ENCODE peak calls at places on chromosomes 12 and 14, in six cellular contexts. One of them, this sample, is unnamed.

GRCh38 chr12:123251403-123252076 is 18.3 kb downstream of the MTRFR start:
- DNase-seq in mesenchymal stem cell: no peak
- DNase-seq in stomach: no peak
- DNase-seq in PC-3: no peak
- DNase-seq in psoas muscle: no peak
- DNase-seq in tibial artery: no peak
- DNase-seq in this sample: no peak

GRCh38 chr14:24715239-24715638 is 81.2 kb upstream of the GZMB start:
- DNase-seq in mesenchymal stem cell: no peak
- DNase-seq in stomach: no peak
- DNase-seq in PC-3: no peak
- DNase-seq in psoas muscle: no peak
- DNase-seq in tibial artery: no peak
- DNase-seq in this sample: no peak

GRCh38 chr12:54991161-54991991 is 6.8 kb upstream of the TESPA1 start:
- DNase-seq in mesenchymal stem cell: no peak
- DNase-seq in stomach: no peak
- DNase-seq in PC-3: no peak
- DNase-seq in psoas muscle: no peak
- DNase-seq in tibial artery: no peak
- DNase-seq in this sample: no peak

GRCh38 chr14:90381999-90382451 is 14.8 kb upstream of the CALM1 start:
- DNase-seq in mesenchymal stem cell: no peak
- DNase-seq in stomach: peak; percentile 73
- DNase-seq in PC-3: peak; percentile 43
- DNase-seq in psoas muscle: peak; percentile 54
- DNase-seq in tibial artery: peak; percentile 77
- DNase-seq in this sample: no peak

GRCh38 chr14:45793081-45793480 is 540.1 kb upstream of the MIS18BP1 start:
- DNase-seq in mesenchymal stem cell: no peak
- DNase-seq in stomach: peak; percentile 62
- DNase-seq in PC-3: no peak
- DNase-seq in psoas muscle: no peak
- DNase-seq in tibial artery: no peak
- DNase-seq in this sample: no peak

GRCh38 chr14:99772371-99773283 is 20.6 kb upstream of the EML1 start:
- DNase-seq in mesenchymal stem cell: no peak
- DNase-seq in stomach: no peak
- DNase-seq in PC-3: peak; percentile 63
- DNase-seq in psoas muscle: no peak
- DNase-seq in tibial artery: peak; percentile 42
- DNase-seq in this sample: no peak

GRCh38 chr12:11581179-11581755 is 68.2 kb upstream of the ETV6 start:
- DNase-seq in mesenchymal stem cell: peak; percentile 72
- DNase-seq in stomach: peak; percentile 72
- DNase-seq in PC-3: peak; percentile 75
- DNase-seq in psoas muscle: no peak
- DNase-seq in tibial artery: peak; percentile 67
- DNase-seq in this sample: peak; percentile 83

GRCh38 chr12:100142851-100143559 is at the start of gene BLTP3B:
- DNase-seq in mesenchymal stem cell: peak; percentile 85
- DNase-seq in stomach: peak; percentile 94
- DNase-seq in PC-3: peak; percentile 76
- DNase-seq in psoas muscle: peak; percentile 95
- DNase-seq in tibial artery: peak; percentile 97
- DNase-seq in this sample: no peak

GRCh38 chr12:29282452-29282851 is 98.5 kb downstream of the ERGIC2 start:
- DNase-seq in mesenchymal stem cell: peak; percentile 39
- DNase-seq in stomach: no peak
- DNase-seq in PC-3: no peak
- DNase-seq in psoas muscle: no peak
- DNase-seq in tibial artery: no peak
- DNase-seq in this sample: no peak

GRCh38 chr12:57452181-57452936 is 2.7 kb upstream of the INHBE start:
- DNase-seq in mesenchymal stem cell: peak; percentile 97
- DNase-seq in stomach: no peak
- DNase-seq in PC-3: peak; percentile 64
- DNase-seq in psoas muscle: peak; percentile 64
- DNase-seq in tibial artery: peak; percentile 83
- DNase-seq in this sample: no peak

GRCh38 chr12:28253175-28253641 is 63.0 kb downstream of the CCDC91 start:
- DNase-seq in mesenchymal stem cell: no peak
- DNase-seq in stomach: no peak
- DNase-seq in PC-3: peak; percentile 61
- DNase-seq in psoas muscle: no peak
- DNase-seq in tibial artery: no peak
- DNase-seq in this sample: no peak

GRCh38 chr14:95998656-95999055 is 40.5 kb upstream of the C14orf132 start:
- DNase-seq in mesenchymal stem cell: peak; percentile 45
- DNase-seq in stomach: no peak
- DNase-seq in PC-3: peak; percentile 33
- DNase-seq in psoas muscle: no peak
- DNase-seq in tibial artery: no peak
- DNase-seq in this sample: no peak

GRCh38 chr14:37078131-37078530 is 94.3 kb downstream of the SLC25A21 start:
- DNase-seq in mesenchymal stem cell: peak; percentile 22
- DNase-seq in stomach: no peak
- DNase-seq in PC-3: no peak
- DNase-seq in psoas muscle: no peak
- DNase-seq in tibial artery: no peak
- DNase-seq in this sample: no peak

DNA sequence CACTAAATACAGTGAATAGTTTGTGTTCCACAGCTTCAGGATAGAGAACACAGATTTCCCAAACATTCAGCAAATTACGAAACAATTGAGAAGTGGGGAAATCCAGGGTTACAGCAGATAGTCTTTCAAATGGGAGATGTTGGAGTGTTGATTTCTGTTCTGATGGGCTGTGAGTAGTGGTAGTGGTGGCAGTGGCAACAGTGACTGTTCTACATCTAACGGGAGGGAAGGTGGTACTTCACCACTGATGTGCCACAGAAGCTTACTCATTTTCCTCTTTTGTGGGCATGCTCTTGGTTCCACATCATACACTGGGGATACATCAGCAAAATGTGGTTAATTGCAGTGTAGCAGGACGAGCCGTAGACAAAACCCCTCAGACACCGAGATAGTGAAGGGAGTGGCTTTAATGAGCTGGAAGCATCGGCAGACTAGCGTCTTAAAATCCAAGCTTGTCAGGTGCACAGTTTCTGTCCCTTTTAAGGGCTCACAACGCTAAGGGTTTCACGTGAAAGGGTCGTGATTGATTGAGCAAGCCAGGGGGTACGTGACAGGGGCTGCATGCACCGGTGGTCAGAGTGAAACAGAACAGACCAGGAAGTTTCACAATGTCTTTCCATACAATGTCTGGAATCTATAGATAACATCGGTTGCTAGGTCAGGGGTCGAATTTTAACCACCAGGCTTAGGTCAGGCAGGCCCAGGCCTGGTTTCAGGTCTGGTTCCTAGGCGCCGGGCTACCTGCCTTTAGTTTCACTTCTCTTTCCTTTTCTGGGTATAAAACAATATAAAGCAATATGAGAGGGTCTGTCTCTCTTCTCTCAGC is 330.6 kb upstream of the FBXO33 start:
- DNase-seq in mesenchymal stem cell: peak; percentile 84
- DNase-seq in stomach: no peak
- DNase-seq in PC-3: no peak
- DNase-seq in psoas muscle: no peak
- DNase-seq in tibial artery: no peak
- DNase-seq in this sample: no peak
- H3K27ac ChIP-seq in mesenchymal stem cell: no peak overlapping the region
- H3K27ac ChIP-seq in stomach: no peak overlapping the region
- H3K27ac ChIP-seq in PC-3: no peak overlapping the region
- H3K27ac ChIP-seq in psoas muscle: no peak overlapping the region
- H3K27ac ChIP-seq in tibial artery: no peak overlapping the region
- H3K27ac ChIP-seq in this sample: no peak overlapping the region

GRCh38 chr14:75399819-75400678 is 27.8 kb upstream of the JDP2 start:
- DNase-seq in mesenchymal stem cell: no peak
- DNase-seq in stomach: peak; percentile 94
- DNase-seq in PC-3: peak; percentile 97
- DNase-seq in psoas muscle: peak; percentile 96
- DNase-seq in tibial artery: peak; percentile 98
- DNase-seq in this sample: peak; percentile 64
- H3K27ac ChIP-seq in mesenchymal stem cell: no peak overlapping the region
- H3K27ac ChIP-seq in stomach: peak overlapping the region; percentile 88
- H3K27ac ChIP-seq in PC-3: peak overlapping the region; percentile 37
- H3K27ac ChIP-seq in psoas muscle: peak overlapping the region; percentile 86
- H3K27ac ChIP-seq in tibial artery: peak overlapping the region; percentile 83
- H3K27ac ChIP-seq in this sample: no peak overlapping the region

GRCh38 chr12:50641566-50641965 is 122.3 kb upstream of the ATF1 start:
- DNase-seq in mesenchymal stem cell: no peak
- DNase-seq in stomach: no peak
- DNase-seq in PC-3: no peak
- DNase-seq in psoas muscle: no peak
- DNase-seq in tibial artery: no peak
- DNase-seq in this sample: no peak

GRCh38 chr12:50642035-50642451 is 121.9 kb upstream of the ATF1 start:
- DNase-seq in mesenchymal stem cell: no peak
- DNase-seq in stomach: no peak
- DNase-seq in PC-3: peak; percentile 79
- DNase-seq in psoas muscle: no peak
- DNase-seq in tibial artery: no peak
- DNase-seq in this sample: no peak

GRCh38 chr12:50639721-50640120 is 124.2 kb upstream of the ATF1 start:
- DNase-seq in mesenchymal stem cell: no peak
- DNase-seq in stomach: no peak
- DNase-seq in PC-3: peak; percentile 82
- DNase-seq in psoas muscle: no peak
- DNase-seq in tibial artery: no peak
- DNase-seq in this sample: no peak

GRCh38 chr12:50640321-50640939 is 123.5 kb upstream of the ATF1 start:
- DNase-seq in mesenchymal stem cell: no peak
- DNase-seq in stomach: no peak
- DNase-seq in PC-3: no peak
- DNase-seq in psoas muscle: no peak
- DNase-seq in tibial artery: no peak
- DNase-seq in this sample: no peak

GRCh38 chr12:50642755-50643154 is 121.1 kb upstream of the ATF1 start:
- DNase-seq in mesenchymal stem cell: no peak
- DNase-seq in stomach: no peak
- DNase-seq in PC-3: no peak
- DNase-seq in psoas muscle: no peak
- DNase-seq in tibial artery: no peak
- DNase-seq in this sample: no peak
- H3K27ac ChIP-seq in mesenchymal stem cell: peak overlapping the region; percentile 26
- H3K27ac ChIP-seq in stomach: no peak overlapping the region
- H3K27ac ChIP-seq in PC-3: peak overlapping the region; percentile 78
- H3K27ac ChIP-seq in psoas muscle: no peak overlapping the region
- H3K27ac ChIP-seq in tibial artery: no peak overlapping the region
- H3K27ac ChIP-seq in this sample: no peak overlapping the region

DNA sequence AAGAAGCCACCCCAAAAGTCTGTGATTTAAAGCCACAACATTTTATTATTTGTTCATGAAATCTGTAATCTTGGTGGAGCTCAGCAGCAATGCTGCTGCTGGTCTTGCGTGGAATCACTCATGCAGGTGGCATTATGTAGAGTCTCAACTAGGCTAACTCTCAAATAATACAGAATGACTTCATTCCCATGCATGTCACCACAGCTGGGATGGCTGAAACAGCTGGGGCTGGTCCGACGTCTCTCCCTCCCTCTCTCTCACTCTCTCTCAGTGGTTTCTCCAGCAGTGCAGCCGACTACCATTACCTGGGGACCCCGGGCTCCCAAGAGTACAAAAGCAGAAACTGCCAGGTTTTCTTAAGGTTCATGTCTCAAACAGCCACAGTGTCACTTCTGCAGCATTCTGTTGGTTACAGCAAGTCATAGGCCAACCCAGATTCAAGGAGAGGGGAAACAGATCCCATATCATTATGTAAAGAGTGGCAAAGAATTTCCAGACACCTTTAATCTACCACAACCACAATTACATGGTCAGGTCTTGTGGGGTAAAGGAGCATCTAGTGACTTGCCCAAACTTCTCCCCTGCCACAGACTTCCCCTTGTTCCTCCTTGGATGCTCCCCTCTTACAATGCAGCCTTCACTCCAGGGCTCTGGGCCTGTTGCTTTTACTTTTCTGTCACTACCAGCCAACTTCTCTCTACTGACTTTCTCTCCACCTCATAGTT is 192.0 kb upstream of the HMGA2 start:
- DNase-seq in mesenchymal stem cell: peak; percentile 64
- DNase-seq in stomach: no peak
- DNase-seq in PC-3: no peak
- DNase-seq in psoas muscle: no peak
- DNase-seq in tibial artery: no peak
- DNase-seq in this sample: no peak
- H3K27ac ChIP-seq in mesenchymal stem cell: peak overlapping the region; percentile 99
- H3K27ac ChIP-seq in stomach: no peak overlapping the region
- H3K27ac ChIP-seq in PC-3: peak overlapping the region; percentile 99
- H3K27ac ChIP-seq in psoas muscle: no peak overlapping the region
- H3K27ac ChIP-seq in tibial artery: peak overlapping the region; percentile 3
- H3K27ac ChIP-seq in this sample: no peak overlapping the region

GRCh38 chr14:59238242-59238641 is 49.8 kb downstream of the DAAM1 start:
- DNase-seq in mesenchymal stem cell: no peak
- DNase-seq in stomach: no peak
- DNase-seq in PC-3: no peak
- DNase-seq in psoas muscle: no peak
- DNase-seq in tibial artery: no peak
- DNase-seq in this sample: no peak

GRCh38 chr14:59240356-59240755 is 51.9 kb downstream of the DAAM1 start:
- DNase-seq in mesenchymal stem cell: no peak
- DNase-seq in stomach: no peak
- DNase-seq in PC-3: no peak
- DNase-seq in psoas muscle: no peak
- DNase-seq in tibial artery: no peak
- DNase-seq in this sample: no peak

GRCh38 chr14:59243174-59243573 is 54.7 kb downstream of the DAAM1 start:
- DNase-seq in mesenchymal stem cell: no peak
- DNase-seq in stomach: no peak
- DNase-seq in PC-3: no peak
- DNase-seq in psoas muscle: no peak
- DNase-seq in tibial artery: no peak
- DNase-seq in this sample: no peak

GRCh38 chr14:59236195-59236594 is 47.7 kb downstream of the DAAM1 start:
- DNase-seq in mesenchymal stem cell: no peak
- DNase-seq in stomach: no peak
- DNase-seq in PC-3: no peak
- DNase-seq in psoas muscle: no peak
- DNase-seq in tibial artery: no peak
- DNase-seq in this sample: no peak

GRCh38 chr14:59239030-59239429 is 50.6 kb downstream of the DAAM1 start:
- DNase-seq in mesenchymal stem cell: no peak
- DNase-seq in stomach: no peak
- DNase-seq in PC-3: no peak
- DNase-seq in psoas muscle: no peak
- DNase-seq in tibial artery: no peak
- DNase-seq in this sample: no peak
- H3K27ac ChIP-seq in mesenchymal stem cell: no peak overlapping the region
- H3K27ac ChIP-seq in stomach: no peak overlapping the region
- H3K27ac ChIP-seq in PC-3: no peak overlapping the region
- H3K27ac ChIP-seq in psoas muscle: no peak overlapping the region
- H3K27ac ChIP-seq in tibial artery: no peak overlapping the region
- H3K27ac ChIP-seq in this sample: no peak overlapping the region

GRCh38 chr14:81200041-81200440 is 20.7 kb downstream of the GTF2A1 start:
- DNase-seq in mesenchymal stem cell: no peak
- DNase-seq in stomach: no peak
- DNase-seq in PC-3: no peak
- DNase-seq in psoas muscle: no peak
- DNase-seq in tibial artery: no peak
- DNase-seq in this sample: no peak
- H3K27ac ChIP-seq in mesenchymal stem cell: no peak overlapping the region
- H3K27ac ChIP-seq in stomach: no peak overlapping the region
- H3K27ac ChIP-seq in PC-3: no peak overlapping the region
- H3K27ac ChIP-seq in psoas muscle: no peak overlapping the region
- H3K27ac ChIP-seq in tibial artery: no peak overlapping the region
- H3K27ac ChIP-seq in this sample: no peak overlapping the region

This sample was measured in SK-N-MC.